ENCODE peak calls at places on chromosomes 16 and 17, in five cellular contexts. L, B, O, E and Q are unnamed samples.

GRCh38 chr16:85170066-85171003 is 58.1 kb upstream of the CIBAR2 start:
- DNase-seq in L (no peak), B (no peak), O (no peak), E (no peak), Q (no peak)

GRCh38 chr16:66810391-66810790 is 9.0 kb upstream of the TERB1 start:
- DNase-seq in L (no peak), B (no peak), O (no peak), E (no peak), Q (no peak)

GRCh38 chr16:67428146-67428731 is 2.7 kb upstream of the HSD11B2 start:
- DNase-seq in L (peak; percentile 77), B (peak; percentile 82), O (peak; percentile 81), E (peak; percentile 70), Q (no peak)

GRCh38 chr16:1932050-1933028 is 10.7 kb downstream of the MSRB1 start:
- DNase-seq in L (peak; percentile 63), B (no peak), O (peak; percentile 69), E (no peak), Q (no peak)

GRCh38 chr17:76635659-76636360 is 7.7 kb downstream of the ST6GALNAC1 start:
- DNase-seq in L (no peak), B (no peak), O (no peak), E (no peak), Q (no peak)

GRCh38 chr17:83026311-83026811 is 53.0 kb upstream of the METRNL start:
- DNase-seq in L (no peak), B (no peak), O (no peak), E (no peak), Q (no peak)

GRCh38 chr16:7227193-7227825 is 105.3 kb upstream of the RBFOX1 start:
- DNase-seq in L (no peak), B (no peak), O (no peak), E (no peak), Q (no peak)

GRCh38 chr17:65468321-65468720 is 93.1 kb downstream of the AXIN2 start:
- DNase-seq in L (no peak), B (no peak), O (no peak), E (no peak), Q (no peak)

GRCh38 chr17:82334622-82335394 is 1.2 kb upstream of the SECTM1 start:
- DNase-seq in L (peak; percentile 73), B (no peak), O (no peak), E (no peak), Q (no peak)

GRCh38 chr16:76318565-76318964 is 41.4 kb downstream of the CNTNAP4 start:
- DNase-seq in L (no peak), B (no peak), O (no peak), E (no peak), Q (no peak)

GRCh38 chr16:79843631-79844043 is 243.1 kb upstream of the MAF start:
- DNase-seq in L (no peak), B (no peak), O (no peak), E (no peak), Q (no peak)

GRCh38 chr16:24900230-24900629 is 54.5 kb downstream of the SLC5A11 start:
- DNase-seq in L (no peak), B (no peak), O (no peak), E (no peak), Q (no peak)

GRCh38 chr17:28367641-28368305 is 2.3 kb downstream of the VTN start:
- DNase-seq in L (no peak), B (no peak), O (no peak), E (no peak), Q (no peak)

GRCh38 chr17:74345433-74346241 is 16.0 kb downstream of the BTBD17 start:
- DNase-seq in L (no peak), B (no peak), O (no peak), E (no peak), Q (no peak)

GRCh38 chr16:71817690-71818089 is 9.1 kb upstream of the AP1G1 start:
- DNase-seq in L (no peak), B (no peak), O (no peak), E (no peak), Q (no peak)

GRCh38 chr16:10332301-10332700 is 53.6 kb upstream of the ATF7IP2 start:
- DNase-seq in L (no peak), B (no peak), O (peak; percentile 74), E (no peak), Q (no peak)

GRCh38 chr17:81707725-81708646 is 4.1 kb upstream of the SLC25A10 start:
- DNase-seq in L (no peak), B (no peak), O (no peak), E (no peak), Q (no peak)

GRCh38 chr16:12057276-12057675 is 80.7 kb downstream of the SNX29 start:
- DNase-seq in L (no peak), B (no peak), O (no peak), E (no peak), Q (no peak)

GRCh38 chr16:53518550-53519416 is 15.8 kb upstream of the AKTIP start:
- DNase-seq in L (no peak), B (peak; percentile 68), O (no peak), E (peak; percentile 59), Q (peak; percentile 69)

GRCh38 chr16:19809121-19809635 is 75.5 kb downstream of the GPRC5B start:
- DNase-seq in L (peak; percentile 59), B (no peak), O (no peak), E (no peak), Q (no peak)

GRCh38 chr16:10806698-10807097 is 11.9 kb downstream of the TVP23A start:
- DNase-seq in L (no peak), B (no peak), O (no peak), E (no peak), Q (no peak)

GRCh38 chr17:47204722-47205418 is 4.3 kb upstream of the MYL4 start:
- DNase-seq in L (no peak), B (no peak), O (no peak), E (peak; percentile 48), Q (no peak)

GRCh38 chr17:39617446-39618251 is 9.1 kb upstream of the PPP1R1B start:
- DNase-seq in L (peak; percentile 64), B (peak; percentile 37), O (no peak), E (peak; percentile 63), Q (no peak)
- H3K4me3 ChIP-seq in L (peak overlapping the region; percentile 31), B (peak overlapping the region; percentile 30), O (peak overlapping the region; percentile 57), E (peak overlapping the region; percentile 59), Q (peak overlapping the region; percentile 42)

GRCh38 chr17:17691468-17692263 is 10.4 kb downstream of the RAI1 start:
- DNase-seq in L (no peak), B (no peak), O (no peak), E (no peak), Q (no peak)

GRCh38 chr17:17693955-17694228 is 12.6 kb downstream of the RAI1 start:
- DNase-seq in L (no peak), B (no peak), O (no peak), E (no peak), Q (no peak)

GRCh38 chr17:17693253-17693954 is 12.1 kb downstream of the RAI1 start:
- DNase-seq in L (peak; percentile 82), B (peak; percentile 53), O (peak; percentile 88), E (peak; percentile 79), Q (no peak)

GRCh38 chr17:17694229-17695081 is 13.2 kb downstream of the RAI1 start:
- DNase-seq in L (peak; percentile 82), B (peak; percentile 85), O (peak; percentile 45), E (peak; percentile 78), Q (no peak)

DNA sequence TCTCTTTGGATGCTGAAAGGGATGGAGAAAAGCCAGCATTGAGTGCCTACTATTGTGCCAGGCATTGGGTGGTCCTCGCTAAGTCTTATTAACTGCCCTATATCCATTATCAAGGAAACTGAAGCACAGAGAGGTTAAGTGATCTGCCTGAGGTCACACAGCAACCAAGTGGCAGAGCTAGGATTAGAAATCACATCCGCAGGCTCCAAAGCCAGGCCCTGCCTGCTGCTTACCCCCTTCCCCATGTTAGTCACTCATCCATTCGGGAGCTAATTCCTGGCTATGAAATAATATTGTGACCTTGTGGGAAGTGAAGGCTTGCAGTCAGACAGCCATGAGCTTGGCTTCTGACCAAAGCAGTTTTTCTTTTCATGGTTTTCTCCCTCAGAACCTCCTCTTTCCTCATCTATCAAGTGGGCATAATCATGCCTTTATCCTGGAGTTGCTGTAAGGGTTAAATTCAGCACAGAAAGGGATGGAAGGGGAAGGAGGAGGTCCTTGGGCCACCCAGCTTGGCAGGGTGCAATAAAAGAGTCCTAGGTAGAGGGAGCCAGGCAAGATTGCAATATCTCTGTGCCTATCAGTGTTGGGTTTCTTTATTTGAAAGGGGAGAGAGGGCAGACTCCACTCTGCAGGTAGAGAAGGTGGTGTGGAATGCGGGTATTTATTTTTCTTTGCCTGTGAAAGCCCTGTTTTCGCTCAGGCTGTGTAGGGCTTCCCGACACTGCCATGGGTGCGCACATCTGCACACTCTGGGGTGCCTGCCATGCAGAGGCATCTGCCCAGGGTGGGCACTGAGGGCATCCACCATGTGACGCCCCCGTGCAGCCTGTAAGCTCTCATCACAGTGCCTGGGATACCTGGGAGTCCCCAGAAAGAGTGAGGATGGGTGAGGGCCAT is 11.3 kb downstream of the RAI1 start:
- DNase-seq in L (no peak), B (no peak), O (peak; percentile 52), E (no peak), Q (no peak)
- TF ChIP-seq CTCF in L (no peak), B (no peak), O (no peak), E (no peak), Q (no peak)

DNA sequence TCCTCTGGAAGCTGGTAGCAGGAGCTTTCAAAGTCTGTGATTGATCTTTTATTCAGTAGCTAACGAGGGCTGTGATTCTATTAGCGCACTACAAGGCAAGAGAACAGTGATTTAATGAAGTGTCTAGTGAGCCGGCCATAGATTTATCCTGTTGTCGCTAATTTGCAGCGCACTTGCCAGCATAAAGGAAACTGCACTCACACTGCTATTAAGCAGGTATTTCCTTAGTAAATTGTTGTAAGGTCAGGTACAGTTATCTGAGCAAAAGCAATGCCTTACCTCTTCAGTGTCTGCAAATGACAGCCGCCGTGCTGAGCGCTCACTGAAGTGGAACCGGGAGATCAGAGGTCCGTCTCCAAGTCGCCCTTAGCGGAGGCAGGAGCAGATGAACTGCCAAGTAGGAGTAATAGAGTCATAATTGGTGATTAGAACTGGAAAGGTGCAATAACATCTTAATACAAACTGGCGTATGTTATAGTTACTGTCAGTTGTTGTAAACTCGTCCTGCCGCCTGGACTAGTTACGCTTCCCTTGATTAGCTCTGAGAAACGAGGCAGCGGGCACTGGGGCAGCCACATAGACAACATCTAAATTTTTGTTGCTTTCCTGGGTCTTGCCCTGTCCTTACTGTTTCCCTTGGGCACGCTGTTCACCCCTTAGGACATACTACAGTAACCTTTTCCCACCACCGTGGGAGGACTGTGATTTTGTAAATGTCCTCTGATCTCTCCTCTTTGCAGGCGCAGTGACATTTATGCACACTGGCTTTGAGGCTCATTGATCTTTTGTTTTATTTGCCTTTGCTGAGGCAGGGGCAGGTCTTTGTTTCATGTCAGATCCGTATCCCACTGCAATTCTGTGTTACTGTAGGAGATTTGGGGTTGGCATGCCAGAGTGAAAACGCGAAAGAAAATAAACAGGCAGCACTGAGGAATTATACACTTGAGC is 363.1 kb downstream of the WWOX start:
- DNase-seq in L (no peak), B (no peak), O (peak; percentile 48), E (no peak), Q (no peak)
- H3K4me3 ChIP-seq in L (no peak overlapping the region), B (no peak overlapping the region), O (peak overlapping the region; percentile 50), E (no peak overlapping the region), Q (no peak overlapping the region)

GRCh38 chr17:43978078-43978477 is 24.3 kb upstream of the PYY start:
- DNase-seq in L (no peak), B (no peak), O (no peak), E (no peak), Q (no peak)

GRCh38 chr17:43974541-43975315 is 21.0 kb upstream of the PYY start:
- DNase-seq in L (no peak), B (no peak), O (no peak), E (no peak), Q (no peak)

GRCh38 chr17:43979011-43979410 is 25.3 kb upstream of the PYY start:
- DNase-seq in L (no peak), B (no peak), O (no peak), E (no peak), Q (no peak)

GRCh38 chr17:43976956-43977837 is 23.5 kb upstream of the PYY start:
- DNase-seq in L (no peak), B (no peak), O (no peak), E (no peak), Q (no peak)

GRCh38 chr17:43975898-43976297 is 22.2 kb upstream of the PYY start:
- DNase-seq in L (no peak), B (no peak), O (no peak), E (no peak), Q (no peak)
- TF ChIP-seq CTCF in L (no peak), B (no peak), O (no peak), E (no peak), Q (no peak)